ENCODE peak calls at places on chromosomes 16 and 17, in five cellular contexts. I, P, H, G and Y are unnamed samples.
A peak's percentile ranks its signal among the peaks of the same experiment; 100 is the strongest.

GRCh38 chr16:74309789-74310781 is 13.5 kb downstream of the PSMD7 start:
- DNase-seq in I (peak; percentile 70), P (no peak), H (no peak), G (no peak), Y (peak; percentile 41)

GRCh38 chr16:30657866-30658730 is at the start of gene FBRS:
- DNase-seq in I (peak; percentile 100), P (peak; percentile 100), H (peak; percentile 99), G (peak; percentile 100), Y (peak; percentile 100)

GRCh38 chr17:49249292-49249794 is 18.8 kb upstream of the PHOSPHO1 start:
- DNase-seq in I (peak; percentile 55), P (no peak), H (no peak), G (no peak), Y (peak; percentile 73)

GRCh38 chr16:66370786-66371684 is 4.5 kb downstream of the CDH5 start:
- DNase-seq in I (no peak), P (no peak), H (no peak), G (no peak), Y (no peak)

GRCh38 chr17:83176956-83177583 is 97.7 kb downstream of the METRNL start:
- DNase-seq in I (no peak), P (peak; percentile 25), H (no peak), G (no peak), Y (no peak)

GRCh38 chr16:66484453-66485213 is 57.5 kb downstream of the BEAN1 start:
- DNase-seq in I (no peak), P (no peak), H (no peak), G (no peak), Y (no peak)

GRCh38 chr17:50184057-50184456 is 17.4 kb downstream of the COL1A1 start:
- DNase-seq in I (peak; percentile 58), P (no peak), H (no peak), G (no peak), Y (no peak)

GRCh38 chr17:63480826-63481487 is 4.1 kb downstream of the ACE start:
- DNase-seq in I (no peak), P (no peak), H (no peak), G (no peak), Y (no peak)